ENCODE peak calls at places on chromosome 16, in eight cellular contexts. O is RPMI8226, A is amniotic stem cell, W is coronary artery, B is NCI-H1105, U is non-pigmented ciliary epithelial cell, D is choroid plexus epithelial cell, C is DMS 273 treated with DMSO at 0.1 percent for 48 hours. P is an unnamed sample.

GRCh38 chr16:19323596-19323995 is 38.1 kb downstream of the CLEC19A start:
- DNase-seq in O (no peak), A (no peak), W (no peak), B (no peak), U (no peak), D (no peak), C (no peak), P (no peak)

GRCh38 chr16:78877114-78877513 is 723.4 kb downstream of the MAF start:
- DNase-seq in O (no peak), A (no peak), W (no peak), B (no peak), U (no peak), D (no peak), C (no peak), P (no peak)

GRCh38 chr16:87707714-87708113 is 58.1 kb downstream of the KLHDC4 start:
- DNase-seq in O (no peak), A (no peak), W (no peak), B (no peak), U (no peak), D (no peak), C (no peak), P (no peak)

GRCh38 chr16:67641779-67642708 is 2.9 kb upstream of the CARMIL2 start:
- DNase-seq in O (peak), A (no peak), W (peak), B (no peak), U (no peak), D (peak), C (no peak), P (peak)

GRCh38 chr16:79587897-79588296 is 12.6 kb downstream of the MAF start:
- DNase-seq in O (no peak), A (no peak), W (no peak), B (no peak), U (no peak), D (no peak), C (no peak), P (no peak)

GRCh38 chr16:14420721-14421488 is 209.2 kb downstream of the PARN start:
- DNase-seq in O (no peak), A (no peak), W (no peak), B (no peak), U (no peak), D (peak), C (no peak), P (no peak)

GRCh38 chr16:15440852-15441251 is 6.5 kb downstream of the BMERB1 start:
- DNase-seq in O (no peak), A (no peak), W (no peak), B (no peak), U (peak), D (peak), C (no peak), P (no peak)

GRCh38 chr16:66359811-66360608 is 6.5 kb upstream of the CDH5 start:
- DNase-seq in O (no peak), A (no peak), W (no peak), B (no peak), U (no peak), D (no peak), C (peak), P (no peak)

GRCh38 chr16:31501226-31501965 is 6.8 kb downstream of the RUSF1 start:
- DNase-seq in O (no peak), A (no peak), W (no peak), B (no peak), U (no peak), D (no peak), C (no peak), P (no peak)

GRCh38 chr16:74627506-74628220 is 20.7 kb upstream of the GLG1 start:
- DNase-seq in O (no peak), A (no peak), W (no peak), B (no peak), U (no peak), D (peak), C (no peak), P (no peak)

GRCh38 chr16:85954927-85955539 is 56.1 kb downstream of the IRF8 start:
- DNase-seq in O (no peak), A (no peak), W (no peak), B (no peak), U (no peak), D (no peak), C (no peak), P (no peak)

GRCh38 chr16:74480150-74481029 is 59.1 kb upstream of the CLEC18B start:
- DNase-seq in O (no peak), A (no peak), W (no peak), B (no peak), U (no peak), D (peak), C (no peak), P (no peak)

GRCh38 chr16:20611350-20611902 is 35.3 kb upstream of the ACSM2B start:
- DNase-seq in O (no peak), A (no peak), W (peak), B (peak), U (no peak), D (no peak), C (peak), P (no peak)

GRCh38 chr16:20940864-20941634 is 40.5 kb downstream of the LYRM1 start:
- DNase-seq in O (no peak), A (no peak), W (no peak), B (no peak), U (no peak), D (no peak), C (no peak), P (no peak)

GRCh38 chr16:24819462-24820040 is 26.2 kb upstream of the SLC5A11 start:
- DNase-seq in O (no peak), A (no peak), W (no peak), B (no peak), U (no peak), D (peak), C (no peak), P (peak)

GRCh38 chr16:82936941-82937551 is 310.3 kb downstream of the CDH13 start:
- DNase-seq in O (no peak), A (peak), W (no peak), B (no peak), U (peak), D (peak), C (no peak), P (peak)

GRCh38 chr16:84312783-84313382 is 18.2 kb downstream of the WFDC1 start:
- DNase-seq in O (peak), A (no peak), W (no peak), B (peak), U (no peak), D (no peak), C (no peak), P (no peak)

GRCh38 chr16:19559242-19559910 is 3.9 kb downstream of the VPS35L start:
- DNase-seq in O (peak), A (peak), W (no peak), B (peak), U (peak), D (peak), C (peak), P (peak)

GRCh38 chr16:76913046-76913445 is 277.9 kb upstream of the MON1B start:
- DNase-seq in O (no peak), A (no peak), W (no peak), B (no peak), U (no peak), D (no peak), C (no peak), P (no peak)